ENCODE peak calls at places on chromosomes 4 and X, in four cellular contexts. P is GM12878, Z is HepG2, H is K562. K is an unnamed sample.

GRCh38 chr4:69093681-69094080 is 2.6 kb upstream of the UGT2B7 start:
- DNase-seq in P (no peak), H (no peak), Z (no peak), K (no peak)

GRCh38 chr4:33160126-33160525 is 2440.0 kb downstream of the PCDH7 start:
- DNase-seq in Z (no peak), H (no peak), P (no peak), K (peak)

GRCh38 chrX:7132335-7133035 is 15.0 kb upstream of the STS start:
- DNase-seq in H (peak), P (no peak), Z (peak), K (peak)

GRCh38 chr4:31793907-31794306 is 1073.7 kb downstream of the PCDH7 start:
- DNase-seq in H (no peak), Z (no peak), P (no peak), K (no peak)

GRCh38 chr4:114905017-114905416 is 208.4 kb downstream of the NDST4 start:
- DNase-seq in Z (no peak), H (no peak), P (no peak), K (no peak)

GRCh38 chr4:156710571-156711195 is 260.9 kb downstream of the PDGFC start:
- DNase-seq in P (no peak), Z (peak), H (no peak), K (no peak)

GRCh38 chr4:119204898-119205297 is 7.6 kb upstream of the USP53 start:
- DNase-seq in P (no peak), H (no peak), Z (no peak), K (no peak)

GRCh38 chr4:141375855-141376254 is 155.2 kb downstream of the ZNF330 start:
- DNase-seq in Z (peak), H (no peak), P (no peak), K (peak)

GRCh38 chr4:132642196-132642817 is 506.8 kb upstream of the PCDH10 start:
- DNase-seq in H (peak), Z (peak), P (peak), K (peak)

GRCh38 chr4:72295966-72296557 is 264.3 kb downstream of the NPFFR2 start:
- DNase-seq in Z (peak), P (no peak), H (peak), K (peak)

GRCh38 chrX:11609109-11609508 is 56.6 kb downstream of the ARHGAP6 start:
- DNase-seq in P (no peak), Z (no peak), H (no peak), K (no peak)

GRCh38 chr4:3523628-3524221 is 8.5 kb downstream of the LRPAP1 start:
- DNase-seq in Z (no peak), H (no peak), P (no peak), K (no peak)

GRCh38 chr4:186792994-186793393 is 69.3 kb upstream of the FAT1 start:
- DNase-seq in P (no peak), H (no peak), Z (no peak), K (no peak)

GRCh38 chrX:29231800-29232199 is 644.6 kb downstream of the IL1RAPL1 start:
- DNase-seq in P (no peak), H (no peak), Z (no peak), K (no peak)

GRCh38 chr4:98261291-98262271 is at the start of gene RAP1GDS1:
- DNase-seq in H (peak), P (no peak), Z (peak), K (peak)

GRCh38 chr4:186807131-186807530 is 83.5 kb upstream of the FAT1 start:
- DNase-seq in Z (no peak), H (no peak), P (no peak), K (no peak)

GRCh38 chr4:7673111-7673510 is 238.4 kb upstream of the PSAPL1 start:
- DNase-seq in P (no peak), Z (peak), H (no peak), K (no peak)

GRCh38 chrX:153692611-153693156 is 5.0 kb downstream of the SLC6A8 start:
- DNase-seq in H (no peak), Z (no peak), P (no peak), K (no peak)
- TF ChIP-seq TARDBP in H (no peak), Z (no peak), P (no peak), K (no peak)

DNA sequence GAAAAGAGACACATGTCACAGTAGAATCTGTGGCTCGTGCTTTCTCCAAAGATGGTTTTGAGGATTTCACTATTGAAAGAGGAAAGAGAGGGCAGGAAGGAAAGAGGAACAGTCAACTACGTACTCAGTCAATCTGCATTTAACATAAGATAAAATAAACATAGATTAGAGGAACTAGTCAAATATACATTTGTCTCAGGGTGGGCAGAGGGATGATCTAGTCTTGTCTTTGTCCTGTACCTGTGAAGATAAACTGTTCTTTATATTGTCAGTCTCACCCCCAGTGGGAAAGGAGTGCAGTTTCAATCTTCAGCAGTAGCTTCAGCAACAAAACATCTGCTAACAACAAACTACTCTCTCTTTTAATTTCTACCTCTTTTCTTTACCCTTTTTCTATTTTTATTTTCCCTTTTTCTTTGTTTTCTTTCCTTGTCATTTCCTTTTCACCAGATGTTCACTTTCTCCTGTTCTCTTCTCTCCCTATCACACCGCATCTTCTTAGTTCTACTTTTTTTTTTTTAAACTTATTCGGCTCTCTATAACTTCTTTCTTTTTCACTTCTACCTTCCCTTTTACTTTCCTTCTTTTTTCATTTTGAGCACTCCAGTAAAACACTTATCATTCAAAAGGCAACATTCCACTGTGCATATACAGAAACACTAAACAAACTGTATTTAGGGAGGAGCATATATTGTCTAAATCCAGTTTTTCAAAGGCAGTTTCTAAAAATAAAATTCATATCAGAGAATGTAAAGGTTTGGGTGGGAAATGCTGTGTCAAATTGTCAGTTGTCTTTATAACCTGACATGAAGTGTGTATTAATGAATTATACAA is 51.4 kb upstream of the GUCY1A1 start:
- DNase-seq in Z (no peak), H (no peak), P (no peak), K (no peak)
- TF ChIP-seq TARDBP in Z (no peak), H (no peak), P (no peak), K (no peak)

GRCh38 chr4:105520819-105521790 is 31.3 kb upstream of the ARHGEF38 start:
- DNase-seq in P (peak), Z (peak), H (peak), K (peak)
- TF ChIP-seq TARDBP in P (no peak), Z (no peak), H (no peak), K (no peak)

GRCh38 chr4:13990596-13991589 is 363.4 kb upstream of the BOD1L1 start:
- DNase-seq in P (no peak), Z (peak), H (no peak), K (no peak)
- TF ChIP-seq TARDBP in P (no peak), Z (no peak), H (no peak), K (no peak)

DNA sequence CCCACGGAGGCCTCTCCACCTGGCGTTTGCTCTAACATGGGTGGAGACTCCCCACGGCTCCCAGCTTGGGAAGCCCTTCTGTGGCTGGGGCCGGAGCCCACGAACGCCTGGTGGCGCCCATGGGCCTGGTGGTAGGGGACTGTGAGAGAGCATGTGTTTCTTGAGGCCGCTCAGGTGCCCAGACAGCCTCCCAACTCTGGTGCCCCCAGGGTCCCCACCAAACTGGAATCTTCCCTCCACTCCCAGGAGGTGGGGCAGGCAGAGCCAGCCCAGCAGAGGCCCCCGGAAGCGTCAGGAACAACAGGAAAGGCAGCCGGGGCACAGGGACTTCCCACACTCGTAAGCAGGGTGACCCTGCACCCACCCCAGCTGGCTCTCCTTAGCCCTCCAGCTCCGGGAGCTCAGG is 33.3 kb upstream of the FGFR3 start:
- DNase-seq in P (no peak), H (no peak), Z (no peak), K (no peak)
- TF ChIP-seq TARDBP in P (no peak), H (no peak), Z (no peak), K (no peak)

GRCh38 chrX:133880032-133880443 is 105.4 kb downstream of the GPC3 start:
- DNase-seq in Z (no peak), H (no peak), P (no peak), K (peak)
- TF ChIP-seq TARDBP in Z (no peak), H (no peak), P (no peak), K (no peak)

DNA sequence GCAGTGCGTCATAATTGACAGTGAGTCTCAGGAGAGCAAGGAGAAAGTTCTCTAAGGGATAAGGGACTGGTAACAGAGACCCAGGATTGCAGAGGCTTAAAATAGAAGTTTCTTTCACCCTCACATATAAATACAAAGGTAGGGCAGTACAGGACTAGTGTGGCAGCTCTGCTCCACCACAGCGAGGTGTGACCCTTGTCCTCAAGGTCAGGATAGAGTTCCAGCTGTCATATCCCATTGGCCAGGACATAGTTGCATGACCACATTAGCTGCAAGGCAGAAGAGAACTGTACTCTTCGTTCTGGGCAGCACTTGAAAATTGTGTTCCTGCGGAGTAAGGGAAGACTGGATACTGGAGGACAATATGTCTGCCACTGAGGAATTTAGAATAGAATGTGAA is 94.5 kb downstream of the RS1 start:
- DNase-seq in Z (no peak), H (no peak), P (no peak), K (no peak)
- TF ChIP-seq TARDBP in Z (no peak), H (no peak), P (no peak), K (no peak)

DNA sequence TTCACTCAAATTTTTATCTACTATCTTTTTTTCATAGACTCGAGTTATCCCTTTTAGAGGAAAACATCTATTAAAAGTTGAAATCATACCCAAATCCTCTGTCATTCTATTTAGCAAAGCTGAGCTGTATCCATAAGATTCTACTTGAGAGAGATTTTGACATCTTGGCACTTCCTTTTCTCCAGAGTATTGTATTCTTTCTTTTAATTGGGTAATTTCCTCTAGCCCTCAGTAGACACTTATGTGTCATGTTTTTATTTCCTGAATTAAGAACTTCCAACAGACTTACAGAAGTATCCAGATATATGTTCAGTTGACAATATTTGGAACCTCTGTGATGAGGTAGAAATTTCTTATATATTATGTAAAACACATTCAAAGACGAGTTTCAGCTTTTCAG is 201.6 kb upstream of the NR3C2 start:
- DNase-seq in P (no peak), H (no peak), Z (no peak), K (no peak)
- TF ChIP-seq TARDBP in P (no peak), H (no peak), Z (no peak), K (no peak)